ENCODE peak calls at places on chromosomes 11 and 22, in four cellular contexts. S, X, Y and U are unnamed samples.

GRCh38 chr11:22846726-22847125 is 13.5 kb downstream of the CCDC179 start:
- DNase-seq in S (no peak), Y (no peak), X (no peak), U (no peak)

GRCh38 chr11:47101452-47101851 is 75.2 kb downstream of the ARFGAP2 start:
- DNase-seq in Y (no peak), X (no peak), S (no peak), U (no peak)

GRCh38 chr11:37504066-37504611 is 906.1 kb upstream of the RAG2 start:
- DNase-seq in X (no peak), S (peak; percentile 98), Y (no peak), U (no peak)

GRCh38 chr11:122179966-122180365 is 64.0 kb upstream of the BLID start:
- DNase-seq in Y (no peak), X (no peak), S (no peak), U (no peak)

GRCh38 chr22:40243891-40244290 is 66.2 kb downstream of the TNRC6B start:
- DNase-seq in S (no peak), Y (no peak), X (no peak), U (no peak)

GRCh38 chr11:36777302-36777701 is 179.3 kb upstream of the RAG2 start:
- DNase-seq in S (no peak), X (no peak), Y (no peak), U (no peak)

GRCh38 chr22:42444060-42444904 is 12.1 kb upstream of the NFAM1 start:
- DNase-seq in S (peak; percentile 86), Y (peak; percentile 84), X (peak; percentile 88), U (peak; percentile 88)

GRCh38 chr11:32312206-32312817 is 123.0 kb downstream of the WT1 start:
- DNase-seq in Y (no peak), S (peak; percentile 38), X (no peak), U (no peak)

GRCh38 chr22:45224331-45224730 is 16.4 kb downstream of the KIAA0930 start:
- DNase-seq in S (no peak), Y (no peak), X (no peak), U (peak; percentile 62)

GRCh38 chr11:102476812-102477211 is 24.2 kb upstream of the TMEM123 start:
- DNase-seq in X (no peak), S (no peak), Y (no peak), U (no peak)

GRCh38 chr22:43849731-43850130 is 12.6 kb downstream of the SULT4A1 start:
- DNase-seq in S (no peak), X (no peak), Y (no peak), U (peak; percentile 44)

GRCh38 chr11:126840975-126841374 is 159.6 kb downstream of the KIRREL3 start:
- DNase-seq in Y (no peak), S (no peak), X (no peak), U (no peak)

GRCh38 chr11:67401495-67402191 is at the start of gene PPP1CA:
- DNase-seq in X (peak; percentile 83), S (peak; percentile 52), Y (peak; percentile 91), U (peak; percentile 87)

GRCh38 chr11:62552931-62553838 is 6.6 kb upstream of the AHNAK start:
- DNase-seq in X (peak; percentile 83), Y (peak; percentile 88), S (peak; percentile 96), U (no peak)

GRCh38 chr22:46084376-46084775 is 66.0 kb upstream of the PPARA start:
- DNase-seq in S (no peak), Y (no peak), X (no peak), U (peak; percentile 7)

GRCh38 chr11:7251836-7252682 is at the start of gene SYT9:
- DNase-seq in Y (peak; percentile 27), S (peak; percentile 3), X (no peak), U (peak; percentile 38)

GRCh38 chr22:38565441-38565840 is 4.5 kb downstream of the DMC1 start:
- DNase-seq in Y (no peak), S (no peak), X (no peak), U (no peak)

GRCh38 chr11:111639226-111639925 is 37.1 kb downstream of the SIK2 start:
- DNase-seq in Y (no peak), S (no peak), X (no peak), U (no peak)

GRCh38 chr22:47189056-47189916 is 426.8 kb downstream of the TBC1D22A start:
- DNase-seq in Y (no peak), S (no peak), X (no peak), U (peak; percentile 30)

GRCh38 chr11:119316017-119316728 is 757 bp downstream of the MCAM start:
- DNase-seq in X (no peak), S (no peak), Y (peak; percentile 59), U (peak; percentile 84)

GRCh38 chr11:122796128-122796717 is 42.1 kb upstream of the CRTAM start:
- DNase-seq in Y (peak; percentile 31), S (no peak), X (peak; percentile 69), U (no peak)

GRCh38 chr11:606245-606644 is 9.5 kb downstream of the IRF7 start:
- DNase-seq in X (no peak), S (peak; percentile 58), Y (no peak), U (peak; percentile 45)

GRCh38 chr11:95922536-95923440 is 1.1 kb downstream of the MTMR2 start:
- DNase-seq in S (no peak), X (no peak), Y (no peak), U (no peak)

GRCh38 chr11:88543902-88544655 is 206.5 kb upstream of the CTSC start:
- DNase-seq in X (peak; percentile 89), S (peak; percentile 73), Y (peak; percentile 73), U (peak; percentile 71)

GRCh38 chr22:48426466-48427380 is 1401.0 kb downstream of the BRD1 start:
- DNase-seq in X (no peak), S (no peak), Y (no peak), U (no peak)

GRCh38 chr11:111064118-111064517 is 181.4 kb upstream of the POU2AF2 start:
- DNase-seq in X (no peak), Y (no peak), S (peak; percentile 86), U (no peak)

GRCh38 chr11:19723572-19724342 is 11.1 kb downstream of the NAV2 start:
- DNase-seq in X (no peak), Y (peak; percentile 37), S (peak; percentile 57), U (no peak)

GRCh38 chr11:65380460-65381126 is 1.9 kb downstream of the SLC25A45 start:
- DNase-seq in X (no peak), Y (no peak), S (no peak), U (no peak)
- H3K27ac ChIP-seq in X (peak overlapping the region; percentile 94), Y (peak overlapping the region; percentile 89), S (no peak overlapping the region), U (no peak overlapping the region)

DNA sequence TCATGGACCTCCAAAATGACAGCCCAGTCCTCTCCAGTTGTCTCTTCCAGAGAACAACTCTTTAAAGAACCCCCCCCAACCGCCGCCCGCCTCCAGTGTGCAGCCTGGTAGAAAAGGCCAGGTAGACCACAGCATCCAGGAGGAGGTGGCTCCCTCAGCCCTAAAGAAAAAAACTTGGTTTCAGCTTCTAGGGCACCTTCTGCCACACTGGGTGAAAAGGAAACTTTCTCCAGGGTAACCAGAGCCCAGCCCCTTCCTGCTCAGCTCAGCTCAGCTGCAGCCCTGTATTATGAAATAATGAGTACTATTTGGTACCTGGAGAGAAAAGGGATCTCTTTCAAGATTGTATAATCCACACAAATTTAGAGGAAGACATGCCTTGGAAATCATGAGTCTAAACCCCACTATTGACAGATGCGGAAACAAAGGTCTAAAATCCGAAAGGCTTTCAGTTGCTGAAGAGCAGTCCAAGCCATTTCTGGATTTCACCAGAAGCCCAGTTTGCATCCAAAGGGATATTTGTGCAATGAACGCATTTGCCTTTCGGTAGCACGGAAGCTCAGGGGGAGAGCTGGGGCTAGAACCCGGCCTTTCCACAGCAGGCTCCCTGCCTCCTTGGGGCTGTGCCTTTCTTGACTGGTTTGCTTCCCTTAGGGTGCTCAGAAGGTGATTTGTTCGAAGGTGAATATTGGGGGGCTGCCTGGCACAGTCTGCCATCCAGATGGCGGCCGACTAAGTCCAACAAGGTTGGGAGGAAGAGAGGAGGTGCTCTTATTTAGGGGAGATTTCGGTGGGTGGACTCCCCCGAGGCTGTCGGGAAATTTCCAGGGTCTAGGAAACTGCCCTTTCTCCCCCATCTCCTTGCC is 3.3 kb downstream of the FXYD6 start:
- DNase-seq in S (no peak), X (no peak), Y (no peak), U (no peak)
- H3K4me3 ChIP-seq in S (no peak overlapping the region), X (no peak overlapping the region), Y (no peak overlapping the region), U (peak overlapping the region; percentile 68)

GRCh38 chr11:64638829-64639228 is 47.8 kb downstream of the SLC22A12 start:
- DNase-seq in Y (no peak), X (no peak), S (no peak), U (no peak)
- H3K27me3 ChIP-seq in Y (no peaks in the 10 kb centered on the region), X (peaks cover 76% of the 10 kb centered on the region), S (peaks cover 46% of the 10 kb centered on the region), U (no peaks in the 10 kb centered on the region)

GRCh38 chr11:70769106-70769505 is 370.8 kb downstream of the CTTN start:
- DNase-seq in Y (no peak), X (no peak), S (no peak), U (no peak)
- H3K27ac ChIP-seq in Y (no peak overlapping the region), X (no peak overlapping the region), S (no peak overlapping the region), U (no peak overlapping the region)

DNA sequence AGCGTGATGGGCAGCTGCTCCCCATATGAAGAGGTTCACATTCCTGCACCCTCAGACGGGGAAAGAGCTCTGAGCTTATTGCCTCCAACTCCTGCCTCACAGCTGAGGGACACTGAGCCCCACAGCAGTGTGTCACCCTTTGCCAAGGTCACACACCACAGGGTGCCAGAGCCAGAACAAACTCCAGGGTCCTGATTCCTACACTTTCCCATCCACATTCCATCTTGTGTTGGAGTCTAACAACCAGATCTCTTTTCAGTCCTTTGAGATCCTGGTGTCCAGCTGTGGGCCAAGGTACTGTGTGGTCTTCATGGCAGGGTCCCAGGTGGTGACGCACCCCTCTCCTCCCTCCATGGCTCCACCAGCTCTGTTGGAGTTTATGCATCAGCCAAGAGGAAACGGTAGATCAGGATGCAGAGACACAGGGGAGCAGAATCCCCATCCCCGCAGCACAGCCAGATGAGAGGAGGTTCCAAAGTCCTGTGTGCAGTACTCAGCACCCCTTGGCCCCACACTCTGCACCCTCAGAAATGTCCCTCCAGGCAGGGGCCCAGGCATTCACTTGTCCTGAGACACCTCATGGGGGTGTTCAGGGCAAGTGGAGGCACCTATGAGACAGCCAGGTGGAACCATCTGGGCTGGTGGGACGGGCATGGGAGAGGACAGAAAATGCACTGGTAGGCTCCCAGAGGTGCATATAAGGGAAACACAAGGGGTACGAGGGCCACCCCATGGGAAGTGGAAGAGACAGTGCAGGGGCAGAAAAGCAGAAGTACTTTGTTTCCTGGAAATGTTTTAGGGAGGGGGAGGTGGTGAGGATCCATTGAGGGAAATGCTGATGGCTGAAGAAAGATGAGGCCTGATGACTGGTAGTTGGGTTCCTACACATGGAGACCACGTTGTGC is 32.6 kb upstream of the GNAZ start:
- DNase-seq in Y (no peak), X (no peak), S (no peak), U (no peak)
- H3K4me3 ChIP-seq in Y (no peak overlapping the region), X (no peak overlapping the region), S (no peak overlapping the region), U (no peak overlapping the region)

DNA sequence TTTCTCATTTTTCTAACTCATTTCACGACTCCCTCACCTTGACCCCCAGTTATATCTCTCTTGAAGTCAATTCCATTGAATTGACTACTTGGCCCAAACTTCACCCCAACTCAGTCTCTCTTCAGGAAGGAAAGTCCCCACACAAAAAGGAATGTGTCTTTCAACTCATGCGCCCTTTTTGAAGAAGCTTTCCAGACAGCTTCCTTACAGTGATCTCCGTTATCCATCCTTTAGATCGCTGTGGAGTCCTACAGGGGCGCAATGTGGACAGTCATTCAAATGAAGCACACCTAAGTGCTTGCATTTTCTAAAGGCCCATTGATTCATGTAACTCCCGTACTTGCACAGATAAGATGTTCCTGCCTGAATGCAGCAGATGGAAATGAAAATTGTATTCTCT is 101.1 kb upstream of the VPREB1 start:
- DNase-seq in Y (no peak), S (no peak), X (no peak), U (no peak)
- H3K27me3 ChIP-seq in Y (peaks cover 19% of the 10 kb centered on the region), S (peaks cover 21% of the 10 kb centered on the region), X (peaks cover 22% of the 10 kb centered on the region), U (peaks cover 5% of the 10 kb centered on the region)